ENCODE peak calls at places on chromosomes 13 and 19, in ten cellular contexts. W is neural progenitor cell; T is CD8-positive, alpha-beta memory T cell; E is H1; Z is ascending aorta; U is mammary epithelial cell; C is cardiac muscle cell; H is GM23248; K is Panc1; S is suprapubic skin. N is an unnamed sample.

GRCh38 chr19:20273951-20274578 is 107.1 kb downstream of the ZNF486 start:
- DNase-seq in W (no peak), C (no peak), U (no peak), H (no peak), K (no peak), T (no peak), Z (no peak), E (no peak), S (no peak), N (no peak)

GRCh38 chr13:111153977-111154332 is 38.8 kb downstream of the ARHGEF7 start:
- DNase-seq in H (no peak), S (peak; percentile 82), U (no peak), E (no peak), K (no peak), W (no peak), T (no peak), Z (peak; percentile 74), C (no peak), N (peak; percentile 34)

GRCh38 chr13:104140557-104140956 is 1074.3 kb upstream of the SLC10A2 start:
- DNase-seq in Z (no peak), U (peak; percentile 19), K (no peak), T (no peak), C (peak; percentile 7), W (no peak), E (no peak), S (no peak), H (no peak), N (no peak)

GRCh38 chr13:99614465-99614885 is 113.2 kb downstream of the TM9SF2 start:
- DNase-seq in U (peak; percentile 91), W (no peak), S (no peak), K (no peak), E (no peak), T (no peak), C (peak; percentile 38), H (no peak), Z (no peak), N (no peak)

GRCh38 chr13:110322828-110323171 is 15.7 kb downstream of the COL4A2 start:
- DNase-seq in E (no peak), U (no peak), Z (peak; percentile 62), H (no peak), K (no peak), T (no peak), C (no peak), W (no peak), S (no peak), N (no peak)

GRCh38 chr13:47087841-47088240 is 191.0 kb upstream of the HTR2A start:
- DNase-seq in W (no peak), C (peak; percentile 12), K (no peak), H (peak; percentile 90), Z (no peak), U (no peak), S (no peak), E (no peak), T (no peak), N (no peak)

GRCh38 chr19:19366691-19367396 is 38.6 kb upstream of the GATAD2A start:
- DNase-seq in H (peak; percentile 67), T (peak; percentile 79), E (peak; percentile 79), K (no peak), C (peak; percentile 79), U (peak; percentile 78), Z (peak; percentile 84), W (peak; percentile 84), S (no peak), N (peak; percentile 80)

GRCh38 chr13:31204592-31204991 is 4.8 kb downstream of the B3GLCT start:
- DNase-seq in S (no peak), W (no peak), K (no peak), C (peak; percentile 61), T (no peak), Z (no peak), E (no peak), H (peak; percentile 83), U (peak; percentile 58), N (no peak)

GRCh38 chr13:113981611-113982295 is 7.9 kb upstream of the C13orf46 start:
- DNase-seq in Z (no peak), C (no peak), U (no peak), H (no peak), T (peak; percentile 41), E (no peak), S (peak; percentile 49), K (no peak), W (no peak), N (no peak)

GRCh38 chr13:113981201-113981605 is 7.3 kb upstream of the C13orf46 start:
- DNase-seq in T (peak; percentile 15), H (peak; percentile 21), U (peak; percentile 81), Z (no peak), E (no peak), C (no peak), K (no peak), W (no peak), S (peak; percentile 85), N (peak; percentile 88)

GRCh38 chr13:113980489-113981064 is 6.7 kb upstream of the C13orf46 start:
- DNase-seq in K (no peak), C (no peak), E (no peak), W (no peak), T (peak; percentile 33), S (peak; percentile 55), H (no peak), Z (no peak), U (no peak), N (no peak)

GRCh38 chr13:113978741-113979481 is 5.0 kb upstream of the C13orf46 start:
- DNase-seq in C (no peak), K (no peak), T (peak; percentile 26), H (no peak), E (no peak), W (no peak), S (peak; percentile 71), Z (no peak), U (no peak), N (no peak)

DNA sequence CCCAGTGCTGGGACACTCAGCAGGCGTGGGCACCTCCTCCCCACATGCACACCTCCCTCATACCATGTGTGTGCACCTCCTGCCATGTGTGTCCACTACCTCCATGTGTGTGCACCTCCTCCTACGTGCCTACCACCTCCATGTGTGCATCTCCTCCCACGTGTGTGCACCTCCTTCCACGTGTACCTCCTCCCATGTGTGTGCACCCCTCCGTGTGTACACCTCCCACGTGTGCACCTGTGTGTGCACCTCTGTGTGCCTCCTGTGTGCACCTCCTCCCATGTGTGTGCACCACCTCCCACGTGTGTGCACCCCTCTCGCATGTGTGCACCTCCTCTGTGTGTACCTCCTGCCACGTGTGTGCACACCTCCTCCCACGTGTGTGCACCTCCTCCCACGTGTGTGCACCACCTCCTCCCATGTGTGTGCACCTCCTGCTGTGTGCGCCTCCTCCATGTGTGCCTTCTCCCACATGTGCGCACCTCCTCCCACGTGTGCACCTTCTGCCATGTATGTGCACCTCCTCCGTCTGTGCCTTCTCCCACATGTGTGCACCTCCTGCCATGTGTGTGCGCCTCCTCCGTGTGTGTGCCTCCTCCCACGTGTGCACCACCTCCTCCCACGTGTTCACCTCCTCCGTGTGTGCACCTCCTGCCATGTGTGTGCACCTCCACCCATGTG is 6.1 kb upstream of the C13orf46 start:
- DNase-seq in W (no peak), Z (no peak), E (no peak), C (no peak), U (no peak), T (peak; percentile 42), H (no peak), K (no peak), S (peak; percentile 44), N (no peak)
- H3K36me3 ChIP-seq in W (no peaks in the 10 kb centered on the region), Z (peaks cover 43% of the 10 kb centered on the region), E (peaks cover 3% of the 10 kb centered on the region), C (peaks cover 2% of the 10 kb centered on the region), U (no peaks in the 10 kb centered on the region), T (peaks cover 68% of the 10 kb centered on the region), H (peaks cover 9% of the 10 kb centered on the region), K (no peaks in the 10 kb centered on the region), S (peaks cover 48% of the 10 kb centered on the region), N (no peaks in the 10 kb centered on the region)

GRCh38 chr19:10112037-10112751 is 701 bp downstream of the P2RY11 start:
- DNase-seq in K (no peak), H (peak; percentile 43), W (no peak), S (no peak), T (peak; percentile 79), U (no peak), Z (no peak), E (no peak), C (peak; percentile 24), N (no peak)
- H3K36me3 ChIP-seq in K (peaks cover 12% of the 10 kb centered on the region), H (peaks cover 25% of the 10 kb centered on the region), W (no peaks in the 10 kb centered on the region), S (peaks cover 77% of the 10 kb centered on the region), T (peaks cover 54% of the 10 kb centered on the region), U (peaks cover 24% of the 10 kb centered on the region), Z (peaks cover 68% of the 10 kb centered on the region), E (peaks cover 59% of the 10 kb centered on the region), C (peaks cover 53% of the 10 kb centered on the region), N (peaks cover 72% of the 10 kb centered on the region)

GRCh38 chr19:53471916-53472315 is 4.4 kb downstream of the ZNF813 start:
- DNase-seq in S (no peak), H (no peak), C (no peak), U (no peak), K (no peak), E (no peak), W (no peak), T (no peak), Z (no peak), N (no peak)
- H3K36me3 ChIP-seq in S (peaks cover 23% of the 10 kb centered on the region), H (no peaks in the 10 kb centered on the region), C (no peaks in the 10 kb centered on the region), U (no peaks in the 10 kb centered on the region), K (no peaks in the 10 kb centered on the region), E (peaks cover 4% of the 10 kb centered on the region), W (no peaks in the 10 kb centered on the region), T (peaks cover 19% of the 10 kb centered on the region), Z (peaks cover 7% of the 10 kb centered on the region), N (no peaks in the 10 kb centered on the region)

GRCh38 chr13:26400545-26400944 is 146.6 kb downstream of the CDK8 start:
- DNase-seq in K (no peak), T (no peak), S (no peak), E (no peak), Z (no peak), C (no peak), W (no peak), U (no peak), H (no peak), N (no peak)
- H3K36me3 ChIP-seq in K (no peaks in the 10 kb centered on the region), T (peaks cover 4% of the 10 kb centered on the region), S (peaks cover 35% of the 10 kb centered on the region), E (peaks cover 31% of the 10 kb centered on the region), Z (no peaks in the 10 kb centered on the region), C (peaks cover 35% of the 10 kb centered on the region), W (peaks cover 6% of the 10 kb centered on the region), U (peaks cover 7% of the 10 kb centered on the region), H (peaks cover 11% of the 10 kb centered on the region), N (peaks cover 11% of the 10 kb centered on the region)

N was measured in lung.